ENCODE peak calls at places on chromosomes 3 and 15, in nine cellular contexts. A, W, X, V, Z, D, T, Q and B are unnamed samples.
A peak's percentile ranks its signal among the peaks of the same experiment; 100 is the strongest.

GRCh38 chr3:189907803-189908202 is 212.9 kb downstream of the P3H2 start:
- DNase-seq in A (no peak), W (no peak), X (no peak), V (no peak), Z (no peak), D (no peak), T (no peak), Q (no peak), B (no peak)

GRCh38 chr3:42683875-42684593 is 1.3 kb upstream of the KLHL40 start:
- DNase-seq in A (peak; percentile 47), W (no peak), X (peak; percentile 98), V (peak; percentile 84), Z (no peak), D (peak; percentile 96), T (peak; percentile 53), Q (peak; percentile 98), B (peak; percentile 97)

GRCh38 chr15:73951591-73951990 is 25.3 kb downstream of the LOXL1 start:
- DNase-seq in A (no peak), W (no peak), X (no peak), V (no peak), Z (no peak), D (no peak), T (no peak), Q (no peak), B (no peak)

GRCh38 chr15:65722191-65722590 is 69.9 kb downstream of the DENND4A start:
- DNase-seq in A (no peak), W (no peak), X (no peak), V (no peak), Z (no peak), D (no peak), T (no peak), Q (no peak), B (no peak)

GRCh38 chr3:187999821-188000220 is 154.1 kb upstream of the LPP start:
- DNase-seq in A (no peak), W (no peak), X (no peak), V (no peak), Z (no peak), D (no peak), T (no peak), Q (no peak), B (no peak)

GRCh38 chr3:139319428-139320402 is 24.1 kb upstream of the MRPS22 start:
- DNase-seq in A (no peak), W (no peak), X (peak; percentile 23), V (no peak), Z (peak; percentile 43), D (no peak), T (peak; percentile 24), Q (peak; percentile 18), B (peak; percentile 13)

GRCh38 chr3:149376728-149377407 is 581 bp downstream of the TM4SF1 start:
- DNase-seq in A (no peak), W (no peak), X (peak; percentile 49), V (no peak), Z (peak; percentile 65), D (no peak), T (no peak), Q (peak; percentile 76), B (peak; percentile 61)

GRCh38 chr15:88302373-88302772 is 45.8 kb upstream of the NTRK3 start:
- DNase-seq in A (no peak), W (no peak), X (no peak), V (no peak), Z (no peak), D (no peak), T (no peak), Q (no peak), B (no peak)

GRCh38 chr15:26970712-26971210 is at the start of gene GABRG3:
- DNase-seq in A (no peak), W (no peak), X (no peak), V (no peak), Z (no peak), D (no peak), T (peak; percentile 12), Q (no peak), B (no peak)

GRCh38 chr15:72173864-72174550 is 23.6 kb downstream of the GRAMD2A start:
- DNase-seq in A (no peak), W (no peak), X (no peak), V (no peak), Z (no peak), D (no peak), T (no peak), Q (no peak), B (no peak)

GRCh38 chr3:46453526-46454208 is 11.0 kb downstream of the LTF start:
- DNase-seq in A (no peak), W (no peak), X (no peak), V (no peak), Z (no peak), D (no peak), T (no peak), Q (no peak), B (no peak)

GRCh38 chr3:195844671-195845218 is 33.0 kb upstream of the MUC4 start:
- DNase-seq in A (no peak), W (no peak), X (no peak), V (no peak), Z (no peak), D (no peak), T (no peak), Q (no peak), B (no peak)

GRCh38 chr3:51672083-51672475 is 1.0 kb downstream of the TEX264 start:
- DNase-seq in A (no peak), W (no peak), X (no peak), V (no peak), Z (no peak), D (no peak), T (no peak), Q (no peak), B (no peak)

GRCh38 chr15:39156166-39156565 is 424.7 kb upstream of the THBS1 start:
- DNase-seq in A (no peak), W (no peak), X (peak; percentile 94), V (no peak), Z (no peak), D (no peak), T (no peak), Q (peak; percentile 45), B (no peak)

GRCh38 chr15:20356444-20357138 is 185.0 kb downstream of the GOLGA6L6 start:
- DNase-seq in A (peak; percentile 63), W (peak; percentile 94), X (peak; percentile 19), V (no peak), Z (peak; percentile 75), D (no peak), T (peak; percentile 77), Q (no peak), B (peak; percentile 75)

GRCh38 chr3:57733790-57734189 is 22.3 kb upstream of the SLMAP start:
- DNase-seq in A (no peak), W (no peak), X (no peak), V (no peak), Z (no peak), D (no peak), T (no peak), Q (no peak), B (no peak)

GRCh38 chr15:54282228-54282836 is 304.1 kb downstream of the UNC13C start:
- DNase-seq in A (no peak), W (no peak), X (no peak), V (no peak), Z (no peak), D (no peak), T (no peak), Q (no peak), B (no peak)
- TF ChIP-seq CTCF in A (no peak), W (no peak), X (no peak), V (no peak), Z (no peak), D (no peak), T (no peak), Q (no peak), B (no peak)

DNA sequence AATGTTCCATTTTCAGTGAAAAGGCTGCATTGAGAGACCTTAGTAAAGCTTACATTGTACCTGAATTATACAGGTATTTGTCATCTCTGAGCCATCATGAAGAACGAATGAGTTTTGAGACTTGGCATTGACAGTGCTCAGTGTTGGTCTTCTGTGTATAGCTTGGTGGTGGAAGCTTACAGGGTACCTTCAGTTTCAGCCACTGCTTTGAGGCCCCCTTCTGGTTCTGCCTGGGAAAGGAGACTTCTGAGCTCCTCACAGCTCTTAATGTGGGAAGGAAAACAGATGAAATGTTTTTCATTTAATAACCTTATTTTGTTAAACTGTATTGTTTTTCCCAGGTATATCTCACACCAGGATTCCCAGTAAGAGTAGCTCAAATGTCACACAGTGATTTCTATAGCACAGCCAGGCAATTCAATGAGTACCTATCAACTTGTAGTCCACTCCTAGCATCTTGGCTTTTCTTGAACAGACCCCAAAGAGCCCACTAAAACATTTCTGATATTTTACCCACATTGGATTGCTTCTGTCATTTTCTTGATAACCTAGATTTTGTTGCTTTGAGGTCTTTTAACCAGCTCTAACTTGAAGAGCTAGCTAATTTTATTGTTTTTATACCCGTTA is 5.6 kb downstream of the SERPINI1 start:
- DNase-seq in A (no peak), W (no peak), X (peak; percentile 41), V (peak; percentile 11), Z (peak; percentile 60), D (peak; percentile 65), T (peak; percentile 44), Q (peak; percentile 49), B (peak; percentile 45)
- TF ChIP-seq CTCF in A (no peak), W (peak; percentile 58), X (peak; percentile 57), V (peak; percentile 54), Z (peak; percentile 32), D (peak; percentile 81), T (peak; percentile 36), Q (peak; percentile 71), B (no peak)

DNA sequence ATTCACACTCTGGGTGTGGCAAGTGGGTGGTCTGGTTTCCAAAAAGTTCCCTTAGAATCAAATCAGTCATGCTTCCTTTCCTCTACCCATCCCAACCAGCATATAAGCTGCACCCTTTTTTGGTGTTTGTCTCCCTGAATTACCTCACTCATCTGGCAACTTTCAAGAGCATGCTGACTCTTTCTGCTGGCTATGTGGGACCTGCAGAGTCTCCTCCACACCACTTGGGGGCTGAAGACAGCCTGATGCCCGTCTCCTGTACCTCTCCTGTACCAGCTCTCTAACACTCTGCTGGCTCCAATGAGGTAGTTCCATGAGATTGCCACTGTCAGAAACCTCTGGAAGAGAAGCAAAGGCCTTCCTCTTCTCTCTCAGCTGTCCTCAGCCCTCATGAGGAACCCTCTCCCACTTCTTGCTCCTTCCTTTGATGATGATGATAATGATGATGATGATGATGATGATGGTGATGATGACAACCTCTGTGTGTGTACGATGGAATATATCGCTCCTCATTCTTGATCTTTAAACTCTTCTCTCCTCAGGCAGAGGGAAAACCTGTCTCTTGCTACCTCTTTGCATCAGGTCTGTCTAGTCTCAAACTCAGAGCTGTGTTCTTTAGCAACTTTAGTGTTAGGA is 257.4 kb downstream of the ZNF621 start:
- DNase-seq in A (no peak), W (no peak), X (peak; percentile 14), V (no peak), Z (no peak), D (no peak), T (peak; percentile 27), Q (no peak), B (peak; percentile 16)
- TF ChIP-seq CTCF in A (no peak), W (no peak), X (peak; percentile 22), V (no peak), Z (no peak), D (peak; percentile 43), T (no peak), Q (no peak), B (no peak)

DNA sequence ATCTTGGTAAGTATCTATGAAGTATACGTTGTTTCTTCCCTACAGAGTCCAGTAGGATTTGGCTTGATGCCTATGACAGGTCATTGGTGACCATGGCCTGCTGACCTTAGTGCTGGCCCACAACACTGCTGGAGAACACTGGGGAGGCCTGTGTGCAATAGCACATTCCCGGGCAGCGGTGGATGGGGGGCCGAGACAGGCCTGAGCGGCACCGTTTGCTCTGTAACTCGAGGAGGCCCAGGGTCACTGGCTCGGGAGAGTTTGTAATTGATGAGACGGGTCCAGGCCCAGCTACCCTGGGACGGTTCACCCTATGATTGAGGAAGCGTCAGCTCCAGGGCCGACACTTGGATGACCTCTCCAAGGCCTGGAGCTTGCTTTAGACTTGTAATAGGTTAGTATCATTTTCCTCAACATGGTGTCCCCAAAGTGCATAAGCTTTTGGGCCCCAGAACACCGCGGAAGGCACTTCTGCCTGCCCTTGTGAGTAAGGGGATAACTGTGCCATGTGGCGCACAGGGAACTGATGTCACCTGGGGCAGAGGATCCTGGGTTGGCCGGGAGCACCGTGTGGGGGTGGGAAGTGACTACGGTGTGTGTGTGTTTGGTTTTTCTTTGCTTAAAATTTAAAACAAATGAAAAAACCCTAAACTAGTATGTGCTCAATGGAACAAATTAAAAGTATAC is 12.0 kb downstream of the TRPM1 start:
- DNase-seq in A (no peak), W (no peak), X (no peak), V (no peak), Z (no peak), D (no peak), T (no peak), Q (no peak), B (no peak)
- TF ChIP-seq CTCF in A (no peak), W (no peak), X (no peak), V (no peak), Z (no peak), D (no peak), T (no peak), Q (no peak), B (no peak)